ENCODE peak calls at places on chromosomes 6 and 20, in seven cellular contexts. C is A549, Y is body of pancreas, S is HCT116, T is uterus, K is Peyer's patch, E is breast epithelium. B is an unnamed sample.

GRCh38 chr20:1390552-1391403 is 2.1 kb downstream of the FKBP1A start:
- DNase-seq in C (no peak), Y (no peak), S (no peak), T (no peak), K (no peak), E (no peak), B (no peak)

GRCh38 chr6:90053614-90054013 is 159.3 kb downstream of the GJA10 start:
- DNase-seq in C (no peak), Y (no peak), S (no peak), T (no peak), K (no peak), E (no peak), B (no peak)

GRCh38 chr6:31541059-31541657 is 645 bp downstream of the DDX39B start:
- DNase-seq in C (peak; percentile 40), Y (peak; percentile 54), S (no peak), T (no peak), K (peak; percentile 72), E (no peak), B (no peak)

GRCh38 chr6:146962332-146962731 is 241.9 kb upstream of the STXBP5 start:
- DNase-seq in C (no peak), Y (no peak), S (no peak), T (no peak), K (no peak), E (no peak), B (no peak)

GRCh38 chr6:138036955-138037592 is 70.1 kb downstream of the PERP start:
- DNase-seq in C (no peak), Y (no peak), S (no peak), T (no peak), K (no peak), E (no peak), B (no peak)

GRCh38 chr6:78947529-78947928 is 80.2 kb downstream of the IRAK1BP1 start:
- DNase-seq in C (no peak), Y (no peak), S (no peak), T (no peak), K (no peak), E (no peak), B (no peak)

GRCh38 chr6:25998379-25998778 is 35.8 kb downstream of the TRIM38 start:
- DNase-seq in C (no peak), Y (no peak), S (no peak), T (no peak), K (no peak), E (no peak), B (no peak)

GRCh38 chr6:41736207-41736710 is 851 bp upstream of the TFEB start:
- DNase-seq in C (no peak), Y (no peak), S (no peak), T (no peak), K (no peak), E (no peak), B (no peak)

GRCh38 chr20:57911512-57912226 is 201.9 kb upstream of the PMEPA1 start:
- DNase-seq in C (no peak), Y (no peak), S (no peak), T (no peak), K (no peak), E (peak; percentile 2), B (no peak)

GRCh38 chr20:41058007-41058673 is 29.5 kb downstream of the TOP1 start:
- DNase-seq in C (peak; percentile 44), Y (no peak), S (peak; percentile 8), T (no peak), K (no peak), E (no peak), B (no peak)

GRCh38 chr6:53044071-53044470 is 21.1 kb upstream of the FBXO9 start:
- DNase-seq in C (no peak), Y (no peak), S (no peak), T (no peak), K (no peak), E (no peak), B (no peak)

GRCh38 chr6:105733556-105734162 is 330.8 kb upstream of the PREP start:
- DNase-seq in C (peak; percentile 18), Y (no peak), S (peak; percentile 41), T (no peak), K (no peak), E (no peak), B (no peak)

GRCh38 chr20:22353586-22353985 is 230.8 kb downstream of the FOXA2 start:
- DNase-seq in C (peak; percentile 37), Y (no peak), S (no peak), T (no peak), K (no peak), E (no peak), B (no peak)

GRCh38 chr6:134176283-134176975 is 124.0 kb upstream of the SLC2A12 start:
- DNase-seq in C (no peak), Y (peak; percentile 74), S (no peak), T (peak; percentile 33), K (no peak), E (no peak), B (peak; percentile 77)

GRCh38 chr6:169559001-169559441 is 142.8 kb downstream of the WDR27 start:
- DNase-seq in C (no peak), Y (no peak), S (no peak), T (no peak), K (no peak), E (no peak), B (no peak)

GRCh38 chr6:156820089-156820798 is 43.1 kb downstream of the ARID1B start:
- DNase-seq in C (no peak), Y (no peak), S (no peak), T (no peak), K (no peak), E (no peak), B (no peak)

GRCh38 chr6:134626589-134626988 is 308.7 kb upstream of the SGK1 start:
- DNase-seq in C (no peak), Y (no peak), S (no peak), T (no peak), K (no peak), E (no peak), B (no peak)

GRCh38 chr6:119241124-119241491 is 108.5 kb downstream of the MAN1A1 start:
- DNase-seq in C (no peak), Y (no peak), S (no peak), T (no peak), K (no peak), E (no peak), B (no peak)

GRCh38 chr6:128204621-128205020 is 303.8 kb upstream of the THEMIS start:
- DNase-seq in C (no peak), Y (no peak), S (no peak), T (no peak), K (no peak), E (no peak), B (no peak)

GRCh38 chr20:24484081-24484450 is 14.6 kb downstream of the SYNDIG1 start:
- DNase-seq in C (no peak), Y (no peak), S (no peak), T (no peak), K (no peak), E (no peak), B (no peak)

GRCh38 chr20:3783068-3783489 is 1.8 kb upstream of the SPEF1 start:
- DNase-seq in C (no peak), Y (no peak), S (no peak), T (no peak), K (no peak), E (peak; percentile 77), B (no peak)
- H3K27ac ChIP-seq in C (no peak overlapping the region), Y (peak overlapping the region; percentile 69), S (no peak overlapping the region), T (no peak overlapping the region), K (no peak overlapping the region), E (peak overlapping the region; percentile 72), B (no peak overlapping the region)

DNA sequence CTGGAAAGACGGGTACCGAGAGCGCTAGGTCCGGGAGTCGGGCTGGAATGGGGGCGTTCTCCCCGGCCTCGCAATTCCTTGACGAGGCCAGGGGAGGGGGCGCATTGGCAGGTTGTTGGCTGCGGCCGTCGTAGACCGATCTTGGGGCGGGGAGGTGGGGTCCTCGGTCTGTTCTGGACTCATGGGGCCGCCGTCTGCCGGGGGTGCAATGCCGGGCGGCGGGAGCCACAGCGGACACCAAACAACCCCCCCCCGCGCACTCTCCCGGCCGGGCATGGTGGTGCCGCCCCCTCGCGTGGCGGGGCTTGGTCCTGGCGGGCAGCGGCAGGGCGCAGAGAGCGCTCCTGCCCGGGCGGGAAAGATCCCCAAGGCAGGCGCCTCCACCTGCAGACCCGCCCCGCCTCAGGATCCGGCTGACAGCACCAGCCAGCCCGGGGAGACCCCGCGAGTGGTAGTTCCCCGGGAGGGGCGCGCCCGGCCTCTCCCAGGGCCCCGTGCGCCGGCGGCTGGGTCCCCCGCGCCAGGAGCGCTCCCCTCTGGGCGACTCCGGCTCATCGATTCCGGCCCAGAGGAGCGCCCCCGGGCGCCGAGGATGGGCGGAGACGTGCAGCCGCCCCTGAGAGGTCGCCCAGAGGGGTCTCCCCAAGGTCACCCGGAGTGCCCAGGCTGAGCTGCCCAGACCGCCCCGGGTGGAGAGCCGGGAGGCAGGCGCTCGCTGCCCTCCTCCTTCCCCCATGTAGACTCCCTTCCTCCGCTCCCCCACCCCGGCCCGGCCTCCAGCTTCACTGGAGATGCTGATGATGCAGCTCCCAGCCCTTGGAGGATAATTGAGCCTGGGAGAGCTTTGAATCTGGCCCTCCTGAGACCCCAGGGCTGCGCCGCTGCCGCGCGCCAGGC is 709 bp downstream of the PPP1R16B start:
- DNase-seq in C (no peak), Y (no peak), S (no peak), T (no peak), K (peak; percentile 59), E (no peak), B (no peak)
- TF ChIP-seq CTCF in C (peak; percentile 14), Y (no peak), S (no peak), T (no peak), K (no peak), E (no peak), B (no peak)

DNA sequence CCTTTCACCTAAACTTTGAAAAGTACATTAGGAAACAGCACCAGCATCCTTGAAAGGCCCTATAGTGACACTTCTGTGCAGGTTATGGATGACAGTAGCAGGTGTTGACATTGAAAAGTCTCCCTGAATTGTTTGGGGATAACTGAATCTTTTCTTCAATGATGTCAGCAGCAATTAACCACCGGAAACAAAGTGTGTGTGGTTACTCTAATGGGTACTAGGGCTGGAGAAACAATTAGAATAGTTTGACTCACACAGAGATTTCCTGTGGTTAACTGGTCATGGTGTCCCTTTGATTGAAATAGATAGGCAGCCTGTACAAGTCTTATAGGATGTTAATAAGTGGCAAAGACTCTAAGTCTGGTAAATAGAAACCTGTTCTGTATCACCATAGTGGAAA is 189.1 kb downstream of the TBX18 start:
- DNase-seq in C (no peak), Y (no peak), S (no peak), T (no peak), K (no peak), E (no peak), B (no peak)
- TF ChIP-seq POLR2A in C (no peak), Y (no peak), S (no peak), T (no peak), K (no peak), E (no peak), B (no peak)

GRCh38 chr6:68572525-68572924 is 62.6 kb upstream of the ADGRB3 start:
- DNase-seq in C (peak; percentile 47), Y (no peak), S (no peak), T (no peak), K (no peak), E (no peak), B (no peak)

GRCh38 chr6:68575765-68576439 is 59.2 kb upstream of the ADGRB3 start:
- DNase-seq in C (peak; percentile 2), Y (peak; percentile 19), S (no peak), T (no peak), K (no peak), E (no peak), B (no peak)

GRCh38 chr6:68572975-68573374 is 62.1 kb upstream of the ADGRB3 start:
- DNase-seq in C (no peak), Y (no peak), S (no peak), T (no peak), K (no peak), E (no peak), B (no peak)
- H3K27ac ChIP-seq in C (no peak overlapping the region), Y (no peak overlapping the region), S (no peak overlapping the region), T (no peak overlapping the region), K (no peak overlapping the region), E (no peak overlapping the region), B (no peak overlapping the region)